ENCODE peak calls at places on chromosomes 11 and 22, in eight cellular contexts. N is GM12878, K is spleen, T is A549, H is tibial nerve, S is GM12891, I is stomach, Y is prostate gland. W is an unnamed sample.

GRCh38 chr11:106424111-106424510 is 346.6 kb downstream of the AASDHPPT start:
- DNase-seq in H (no peak), I (no peak), T (no peak), S (no peak), N (no peak), Y (no peak), K (no peak), W (peak)

GRCh38 chr22:43279867-43280519 is 63.2 kb downstream of the SCUBE1 start:
- DNase-seq in S (no peak), K (no peak), I (no peak), T (no peak), H (no peak), N (no peak), Y (no peak), W (no peak)

GRCh38 chr22:50184541-50185383 is 951 bp upstream of the TRABD start:
- DNase-seq in I (no peak), Y (no peak), T (no peak), H (no peak), K (peak), N (no peak), S (no peak), W (no peak)

GRCh38 chr11:17250561-17251350 is 25.8 kb upstream of the NUCB2 start:
- DNase-seq in I (no peak), K (no peak), N (no peak), H (no peak), T (no peak), Y (no peak), S (no peak), W (no peak)

GRCh38 chr22:26687439-26687838 is 30.1 kb downstream of the MIAT start:
- DNase-seq in I (no peak), T (no peak), S (no peak), H (no peak), Y (no peak), K (no peak), N (no peak), W (no peak)

GRCh38 chr11:127470485-127470884 is 469.9 kb upstream of the KIRREL3 start:
- DNase-seq in T (no peak), I (no peak), N (no peak), Y (no peak), K (no peak), S (no peak), H (no peak), W (peak)

GRCh38 chr22:35891442-35891841 is 137.2 kb downstream of the RBFOX2 start:
- DNase-seq in Y (no peak), S (no peak), N (no peak), H (no peak), T (no peak), I (no peak), K (no peak), W (no peak)

GRCh38 chr11:60100511-60100910 is 12.0 kb downstream of the MS4A2 start:
- DNase-seq in T (no peak), N (no peak), Y (no peak), H (no peak), K (no peak), S (no peak), I (no peak), W (no peak)

GRCh38 chr11:65445604-65446445 is 23.2 kb downstream of the NEAT1 start:
- DNase-seq in H (no peak), Y (no peak), K (peak), N (no peak), T (no peak), S (no peak), I (peak), W (no peak)

GRCh38 chr22:20418211-20418788 is 19.3 kb downstream of the SCARF2 start:
- DNase-seq in T (peak), K (peak), N (no peak), I (peak), S (peak), Y (peak), H (peak), W (peak)

GRCh38 chr11:776459-777287 is 614 bp downstream of the GATD1 start:
- DNase-seq in K (peak), H (no peak), S (peak), N (no peak), T (peak), I (no peak), Y (no peak), W (no peak)

GRCh38 chr11:111870887-111871692 is at the start of gene ALG9:
- DNase-seq in N (peak), S (peak), K (peak), Y (peak), T (peak), H (peak), I (peak), W (peak)
- TF ChIP-seq POLR2A in N (peak), S (peak), K (no peak), Y (peak), T (peak), H (peak), I (no peak), W (peak)

GRCh38 chr11:86938900-86939880 is 16.0 kb downstream of the FZD4 start:
- DNase-seq in K (no peak), S (no peak), I (no peak), T (peak), N (no peak), Y (peak), H (peak), W (no peak)

GRCh38 chr11:86938203-86938899 is 16.8 kb downstream of the FZD4 start:
- DNase-seq in H (no peak), K (no peak), I (no peak), S (no peak), N (no peak), T (no peak), Y (no peak), W (no peak)

GRCh38 chr11:86941871-86942208 is 13.4 kb downstream of the FZD4 start:
- DNase-seq in T (no peak), N (no peak), K (no peak), I (peak), S (no peak), H (no peak), Y (no peak), W (no peak)

GRCh38 chr11:86941077-86941870 is 13.9 kb downstream of the FZD4 start:
- DNase-seq in I (no peak), N (no peak), H (no peak), Y (no peak), S (no peak), K (no peak), T (no peak), W (no peak)

DNA sequence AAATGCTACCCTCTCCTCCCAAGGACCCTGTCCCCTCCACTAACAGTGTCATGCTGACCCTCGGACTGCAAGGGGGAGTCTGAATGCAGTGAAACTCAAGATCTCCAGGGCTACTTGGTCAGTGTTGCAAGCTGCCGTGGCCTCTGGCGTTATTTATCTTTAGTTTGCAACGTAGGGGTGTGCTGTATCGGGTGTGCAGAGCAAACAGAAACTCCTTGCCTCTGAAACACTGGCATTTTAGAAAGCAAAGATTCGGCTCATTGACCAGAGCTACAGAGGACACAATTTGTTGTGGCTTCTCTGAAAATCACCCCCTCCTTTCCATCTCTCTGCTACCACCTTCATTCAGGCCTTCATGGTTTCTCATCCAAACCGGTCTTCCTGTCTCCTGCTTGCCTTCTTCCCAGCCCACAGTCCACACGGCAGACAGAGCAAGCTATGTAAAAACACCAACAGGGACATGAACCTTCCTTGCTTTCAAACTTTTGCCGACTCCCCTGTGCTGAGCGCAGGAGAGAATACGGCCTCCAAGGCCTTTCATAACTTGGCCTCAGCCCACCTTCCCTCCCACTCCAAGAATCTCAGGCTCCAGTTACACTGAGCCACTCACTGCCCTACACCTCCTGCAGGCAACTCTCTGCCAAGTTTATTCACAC is 14.9 kb downstream of the FZD4 start:
- DNase-seq in Y (peak), I (peak), H (peak), T (no peak), K (no peak), S (no peak), N (no peak), W (no peak)
- TF ChIP-seq POLR2A in Y (no peak), I (no peak), H (no peak), T (no peak), K (no peak), S (no peak), N (no peak), W (no peak)

GRCh38 chr11:111764621-111765020 is 1.6 kb downstream of the PPP2R1B start:
- DNase-seq in S (no peak), N (no peak), T (no peak), Y (no peak), H (no peak), K (no peak), I (no peak), W (no peak)

GRCh38 chr11:111762981-111763643 is 3.1 kb downstream of the PPP2R1B start:
- DNase-seq in S (no peak), T (no peak), H (no peak), Y (no peak), K (no peak), N (no peak), I (no peak), W (no peak)

GRCh38 chr11:111766834-111767142 is 599 bp upstream of the PPP2R1B start:
- DNase-seq in S (no peak), T (no peak), I (no peak), N (no peak), Y (no peak), K (no peak), H (no peak), W (no peak)

GRCh38 chr11:111765320-111765983 is 737 bp downstream of the PPP2R1B start:
- DNase-seq in S (peak), K (no peak), Y (peak), I (no peak), T (no peak), N (no peak), H (peak), W (no peak)

GRCh38 chr11:111765984-111766833 is at the start of gene PPP2R1B:
- DNase-seq in N (peak), T (peak), S (peak), I (peak), K (peak), H (peak), Y (peak), W (peak)
- TF ChIP-seq POLR2A in N (peak), T (peak), S (no peak), I (no peak), K (no peak), H (peak), Y (peak), W (peak)

DNA sequence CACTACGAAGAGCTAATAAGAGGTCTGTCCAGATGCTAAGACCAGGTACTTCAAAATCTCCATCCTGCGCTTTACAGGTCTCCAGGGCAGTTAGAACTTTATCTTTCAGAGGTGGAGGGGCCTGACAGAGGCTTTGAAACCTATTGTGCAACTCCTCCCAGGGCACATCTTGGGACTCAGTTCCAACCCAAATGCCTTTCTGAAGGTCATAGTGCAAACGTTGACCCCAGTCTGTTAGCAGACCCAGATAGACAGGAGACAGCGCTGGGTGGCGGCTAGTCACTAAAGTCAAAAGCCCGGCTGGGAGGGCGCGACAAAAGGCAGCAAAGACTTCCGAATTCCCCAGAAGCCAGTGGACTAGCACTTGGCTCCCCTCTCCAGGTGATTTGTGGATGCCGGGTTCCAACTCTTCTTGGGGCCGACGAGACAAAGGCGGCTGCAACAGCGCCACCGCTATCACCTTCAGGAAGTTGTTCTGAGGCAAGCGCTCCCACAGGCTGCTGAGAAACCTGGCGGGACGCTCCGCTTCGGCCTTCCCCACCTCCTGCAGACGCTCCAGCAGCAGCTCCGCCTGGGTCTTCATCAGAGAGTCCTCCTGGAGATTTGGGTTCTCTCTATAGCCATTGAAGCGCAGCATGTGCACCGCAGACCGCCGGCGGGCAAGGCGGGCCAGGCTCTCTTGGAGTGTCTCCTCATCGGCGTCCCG is 728 bp downstream of the FANCF start:
- DNase-seq in Y (peak), S (peak), T (peak), H (peak), K (no peak), I (peak), N (peak), W (no peak)
- TF ChIP-seq POLR2A in Y (no peak), S (no peak), T (no peak), H (no peak), K (no peak), I (no peak), N (peak), W (no peak)

GRCh38 chr22:41021655-41022454 is 70.5 kb upstream of the EP300 start:
- DNase-seq in Y (peak), T (peak), N (no peak), K (peak), S (peak), H (peak), I (peak), W (peak)
- TF ChIP-seq POLR2A in Y (peak), T (peak), N (peak), K (no peak), S (no peak), H (peak), I (no peak), W (no peak)

GRCh38 chr11:1830500-1831223 is 4.1 kb upstream of the SYT8 start:
- DNase-seq in N (no peak), T (no peak), Y (peak), H (no peak), K (peak), I (peak), S (no peak), W (no peak)
- TF ChIP-seq POLR2A in N (no peak), T (no peak), Y (peak), H (no peak), K (no peak), I (no peak), S (no peak), W (no peak)

W was measured in H54.